ENCODE peak calls at places on chromosomes 2 and 18, in seven cellular contexts. One of them, this sample, is unnamed.

GRCh38 chr2:29195796-29196195 is 80.6 kb downstream of the CLIP4 start:
- DNase-seq in SK-N-SH: no peak
- DNase-seq in HepG2: no peak
- DNase-seq in K562: no peak
- DNase-seq in H1: no peak
- DNase-seq in GM12878: no peak
- DNase-seq in GM12892: no peak
- DNase-seq in this sample: no peak

GRCh38 chr18:29087616-29088246 is 910.8 kb upstream of the CDH2 start:
- DNase-seq in SK-N-SH: no peak
- DNase-seq in HepG2: no peak
- DNase-seq in K562: no peak
- DNase-seq in H1: no peak
- DNase-seq in GM12878: no peak
- DNase-seq in GM12892: no peak
- DNase-seq in this sample: no peak

GRCh38 chr2:133026536-133027177 is 356.7 kb upstream of the LYPD1 start:
- DNase-seq in SK-N-SH: no peak
- DNase-seq in HepG2: no peak
- DNase-seq in K562: no peak
- DNase-seq in H1: peak; percentile 54
- DNase-seq in GM12878: no peak
- DNase-seq in GM12892: no peak
- DNase-seq in this sample: no peak

GRCh38 chr2:78486565-78486964 is 538.9 kb upstream of the REG3G start:
- DNase-seq in SK-N-SH: no peak
- DNase-seq in HepG2: no peak
- DNase-seq in K562: no peak
- DNase-seq in H1: no peak
- DNase-seq in GM12878: no peak
- DNase-seq in GM12892: no peak
- DNase-seq in this sample: no peak

GRCh38 chr18:29164020-29164706 is 987.2 kb upstream of the CDH2 start:
- DNase-seq in SK-N-SH: no peak
- DNase-seq in HepG2: peak; percentile 3
- DNase-seq in K562: no peak
- DNase-seq in H1: no peak
- DNase-seq in GM12878: no peak
- DNase-seq in GM12892: no peak
- DNase-seq in this sample: no peak

GRCh38 chr2:202064206-202064880 is 8.7 kb upstream of the KIAA2012 start:
- DNase-seq in SK-N-SH: peak; percentile 27
- DNase-seq in HepG2: no peak
- DNase-seq in K562: no peak
- DNase-seq in H1: no peak
- DNase-seq in GM12878: no peak
- DNase-seq in GM12892: no peak
- DNase-seq in this sample: no peak

GRCh38 chr2:216535454-216535995 is 36.9 kb downstream of the RPL37A start:
- DNase-seq in SK-N-SH: no peak
- DNase-seq in HepG2: peak; percentile 52
- DNase-seq in K562: no peak
- DNase-seq in H1: no peak
- DNase-seq in GM12878: no peak
- DNase-seq in GM12892: no peak
- DNase-seq in this sample: no peak

GRCh38 chr18:21330122-21330701 is 88.2 kb downstream of the GREB1L start:
- DNase-seq in SK-N-SH: no peak
- DNase-seq in HepG2: peak; percentile 32
- DNase-seq in K562: no peak
- DNase-seq in H1: no peak
- DNase-seq in GM12878: no peak
- DNase-seq in GM12892: no peak
- DNase-seq in this sample: no peak

GRCh38 chr2:97788986-97789644 is 75.7 kb downstream of the ZAP70 start:
- DNase-seq in SK-N-SH: no peak
- DNase-seq in HepG2: no peak
- DNase-seq in K562: no peak
- DNase-seq in H1: no peak
- DNase-seq in GM12878: no peak
- DNase-seq in GM12892: no peak
- DNase-seq in this sample: no peak

GRCh38 chr2:120204945-120205670 is 18.1 kb downstream of the TMEM185B start:
- DNase-seq in SK-N-SH: no peak
- DNase-seq in HepG2: no peak
- DNase-seq in K562: no peak
- DNase-seq in H1: no peak
- DNase-seq in GM12878: no peak
- DNase-seq in GM12892: no peak
- DNase-seq in this sample: no peak

GRCh38 chr2:120203341-120204021 is 19.7 kb downstream of the TMEM185B start:
- DNase-seq in SK-N-SH: no peak
- DNase-seq in HepG2: no peak
- DNase-seq in K562: no peak
- DNase-seq in H1: no peak
- DNase-seq in GM12878: no peak
- DNase-seq in GM12892: no peak
- DNase-seq in this sample: no peak

GRCh38 chr2:120204022-120204405 is 19.2 kb downstream of the TMEM185B start:
- DNase-seq in SK-N-SH: no peak
- DNase-seq in HepG2: peak; percentile 45
- DNase-seq in K562: peak; percentile 51
- DNase-seq in H1: no peak
- DNase-seq in GM12878: no peak
- DNase-seq in GM12892: no peak
- DNase-seq in this sample: no peak

GRCh38 chr2:120204417-120204816 is 18.8 kb downstream of the TMEM185B start:
- DNase-seq in SK-N-SH: no peak
- DNase-seq in HepG2: no peak
- DNase-seq in K562: no peak
- DNase-seq in H1: no peak
- DNase-seq in GM12878: no peak
- DNase-seq in GM12892: no peak
- DNase-seq in this sample: no peak

GRCh38 chr2:120205901-120206581 is 17.2 kb downstream of the TMEM185B start:
- DNase-seq in SK-N-SH: peak; percentile 55
- DNase-seq in HepG2: no peak
- DNase-seq in K562: peak; percentile 58
- DNase-seq in H1: peak; percentile 93
- DNase-seq in GM12878: no peak
- DNase-seq in GM12892: no peak
- DNase-seq in this sample: no peak
- TF ChIP-seq TAF1 in SK-N-SH: no peak
- TF ChIP-seq TAF1 in HepG2: no peak
- TF ChIP-seq TAF1 in K562: no peak
- TF ChIP-seq TAF1 in H1: no peak
- TF ChIP-seq TAF1 in GM12878: no peak
- TF ChIP-seq TAF1 in GM12892: no peak
- TF ChIP-seq TAF1 in this sample: no peak

DNA sequence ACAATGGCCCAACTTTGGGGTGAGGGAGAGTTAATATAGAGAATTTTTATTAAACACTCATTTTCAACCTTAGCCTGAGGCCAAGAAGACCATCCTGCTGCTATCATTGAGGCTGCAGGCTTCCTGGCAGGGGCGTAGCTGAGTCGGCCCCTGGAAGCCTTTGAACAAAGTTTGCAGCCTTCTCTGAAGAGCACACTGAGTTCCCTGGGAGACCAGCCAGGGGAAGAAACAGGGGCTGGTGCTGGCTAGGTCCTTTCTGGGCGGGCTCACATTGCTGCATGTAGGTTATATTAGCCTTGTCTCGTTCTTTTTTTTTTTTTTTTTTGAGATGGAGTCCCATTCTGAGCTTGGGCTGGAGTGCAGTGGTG is 126.8 kb upstream of the HS6ST1 start:
- DNase-seq in SK-N-SH: no peak
- DNase-seq in HepG2: no peak
- DNase-seq in K562: no peak
- DNase-seq in H1: no peak
- DNase-seq in GM12878: no peak
- DNase-seq in GM12892: no peak
- DNase-seq in this sample: no peak
- TF ChIP-seq POLR2AphosphoS5 in SK-N-SH: no peak
- TF ChIP-seq POLR2AphosphoS5 in HepG2: no peak
- TF ChIP-seq POLR2AphosphoS5 in K562: no peak
- TF ChIP-seq POLR2AphosphoS5 in H1: no peak
- TF ChIP-seq POLR2AphosphoS5 in GM12878: no peak
- TF ChIP-seq POLR2AphosphoS5 in GM12892: no peak
- TF ChIP-seq POLR2AphosphoS5 in this sample: no peak

GRCh38 chr2:205130111-205130829 is 552.0 kb upstream of the NRP2 start:
- DNase-seq in SK-N-SH: no peak
- DNase-seq in HepG2: no peak
- DNase-seq in K562: no peak
- DNase-seq in H1: no peak
- DNase-seq in GM12878: no peak
- DNase-seq in GM12892: no peak
- DNase-seq in this sample: no peak

GRCh38 chr2:205133544-205133943 is 548.8 kb upstream of the NRP2 start:
- DNase-seq in SK-N-SH: peak; percentile 21
- DNase-seq in HepG2: no peak
- DNase-seq in K562: no peak
- DNase-seq in H1: no peak
- DNase-seq in GM12878: no peak
- DNase-seq in GM12892: no peak
- DNase-seq in this sample: no peak

GRCh38 chr2:205129531-205129930 is 552.8 kb upstream of the NRP2 start:
- DNase-seq in SK-N-SH: no peak
- DNase-seq in HepG2: no peak
- DNase-seq in K562: no peak
- DNase-seq in H1: no peak
- DNase-seq in GM12878: no peak
- DNase-seq in GM12892: no peak
- DNase-seq in this sample: no peak
- TF ChIP-seq TAF1 in SK-N-SH: no peak
- TF ChIP-seq TAF1 in HepG2: no peak
- TF ChIP-seq TAF1 in K562: no peak
- TF ChIP-seq TAF1 in H1: no peak
- TF ChIP-seq TAF1 in GM12878: no peak
- TF ChIP-seq TAF1 in GM12892: no peak
- TF ChIP-seq TAF1 in this sample: no peak

DNA sequence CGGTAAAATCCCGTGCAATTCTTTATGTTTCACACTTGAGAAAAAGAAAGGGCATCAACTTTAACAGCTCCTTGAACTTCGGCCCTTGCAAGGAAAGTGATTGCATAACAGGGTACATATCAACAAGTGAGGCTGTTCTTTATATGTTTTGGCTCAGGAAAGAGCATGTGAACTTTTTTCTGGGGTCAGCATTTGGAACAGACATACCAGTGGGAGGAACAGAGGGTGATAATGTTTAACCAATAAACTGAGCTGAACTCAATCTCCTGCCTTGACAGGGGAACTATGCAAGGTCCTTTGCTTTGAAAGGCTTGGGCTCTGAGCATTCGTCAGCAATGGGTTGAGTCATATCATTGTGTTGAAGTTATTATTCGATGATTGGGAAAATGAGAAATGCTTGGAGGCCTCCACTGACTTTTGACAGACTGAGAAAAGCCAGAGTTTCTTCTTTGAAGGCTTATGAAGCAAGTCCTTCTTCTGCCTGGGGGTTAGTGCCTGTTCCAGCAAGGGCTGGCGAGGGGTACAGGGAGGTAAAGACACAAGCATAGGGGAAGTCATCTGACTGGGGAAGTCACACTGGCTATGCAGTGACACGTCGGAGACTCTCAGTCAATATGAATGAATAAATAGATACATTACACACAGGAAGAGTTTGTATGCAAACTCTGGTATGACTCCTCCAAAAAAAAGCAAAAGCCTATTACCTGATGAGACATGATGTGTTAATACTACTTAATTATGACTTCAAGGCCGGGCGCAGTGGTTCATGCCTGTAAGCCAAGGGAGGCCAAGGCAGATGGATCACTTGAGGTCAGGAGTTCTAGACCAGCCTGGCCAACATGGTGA is 57.2 kb downstream of the CYB5A start:
- DNase-seq in SK-N-SH: no peak
- DNase-seq in HepG2: peak; percentile 98
- DNase-seq in K562: peak; percentile 18
- DNase-seq in H1: no peak
- DNase-seq in GM12878: no peak
- DNase-seq in GM12892: no peak
- DNase-seq in this sample: no peak
- TF ChIP-seq POLR2AphosphoS5 in SK-N-SH: no peak
- TF ChIP-seq POLR2AphosphoS5 in HepG2: peak; percentile 37
- TF ChIP-seq POLR2AphosphoS5 in K562: no peak
- TF ChIP-seq POLR2AphosphoS5 in H1: no peak
- TF ChIP-seq POLR2AphosphoS5 in GM12878: no peak
- TF ChIP-seq POLR2AphosphoS5 in GM12892: no peak
- TF ChIP-seq POLR2AphosphoS5 in this sample: no peak